ENCODE peak calls at places on chromosome 15, in five cellular contexts. One of them, this sample, is unnamed.

GRCh38 chr15:26070095-26070532 is 207.0 kb upstream of the ATP10A start:
- DNase-seq in PC-3: no peak
- DNase-seq in pancreas: no peak
- DNase-seq in astrocyte of the spinal cord: no peak
- DNase-seq in CD4-positive, CD25-positive, alpha-beta regulatory T cell: no peak
- DNase-seq in this sample: no peak

GRCh38 chr15:65512807-65513416 is 4.6 kb downstream of the DPP8 start:
- DNase-seq in PC-3: no peak
- DNase-seq in pancreas: peak
- DNase-seq in astrocyte of the spinal cord: peak
- DNase-seq in CD4-positive, CD25-positive, alpha-beta regulatory T cell: no peak
- DNase-seq in this sample: no peak

GRCh38 chr15:64351265-64351664 is 4.7 kb downstream of the CSNK1G1 start:
- DNase-seq in PC-3: peak
- DNase-seq in pancreas: no peak
- DNase-seq in astrocyte of the spinal cord: no peak
- DNase-seq in CD4-positive, CD25-positive, alpha-beta regulatory T cell: no peak
- DNase-seq in this sample: no peak

GRCh38 chr15:47374222-47374621 is 343.1 kb upstream of the SEMA6D start:
- DNase-seq in PC-3: peak
- DNase-seq in pancreas: peak
- DNase-seq in astrocyte of the spinal cord: no peak
- DNase-seq in CD4-positive, CD25-positive, alpha-beta regulatory T cell: no peak
- DNase-seq in this sample: no peak

GRCh38 chr15:38028869-38029268 is 94.4 kb downstream of the TMCO5A start:
- DNase-seq in PC-3: peak
- DNase-seq in pancreas: no peak
- DNase-seq in astrocyte of the spinal cord: peak
- DNase-seq in CD4-positive, CD25-positive, alpha-beta regulatory T cell: no peak
- DNase-seq in this sample: no peak

GRCh38 chr15:36507458-36507857 is 72.0 kb upstream of the CDIN1 start:
- DNase-seq in PC-3: no peak
- DNase-seq in pancreas: no peak
- DNase-seq in astrocyte of the spinal cord: no peak
- DNase-seq in CD4-positive, CD25-positive, alpha-beta regulatory T cell: no peak
- DNase-seq in this sample: no peak

GRCh38 chr15:68582236-68582635 is 3.4 kb downstream of the CORO2B start:
- DNase-seq in PC-3: no peak
- DNase-seq in pancreas: no peak
- DNase-seq in astrocyte of the spinal cord: no peak
- DNase-seq in CD4-positive, CD25-positive, alpha-beta regulatory T cell: no peak
- DNase-seq in this sample: no peak

GRCh38 chr15:25737218-25737643 is 125.9 kb downstream of the ATP10A start:
- DNase-seq in PC-3: no peak
- DNase-seq in pancreas: no peak
- DNase-seq in astrocyte of the spinal cord: peak
- DNase-seq in CD4-positive, CD25-positive, alpha-beta regulatory T cell: no peak
- DNase-seq in this sample: no peak

GRCh38 chr15:67025719-67026118 is 39.7 kb upstream of the SMAD3 start:
- DNase-seq in PC-3: peak
- DNase-seq in pancreas: no peak
- DNase-seq in astrocyte of the spinal cord: peak
- DNase-seq in CD4-positive, CD25-positive, alpha-beta regulatory T cell: no peak
- DNase-seq in this sample: no peak

GRCh38 chr15:45790325-45790943 is 155.6 kb downstream of the SQOR start:
- DNase-seq in PC-3: peak
- DNase-seq in pancreas: peak
- DNase-seq in astrocyte of the spinal cord: no peak
- DNase-seq in CD4-positive, CD25-positive, alpha-beta regulatory T cell: no peak
- DNase-seq in this sample: peak

GRCh38 chr15:74808073-74808839 is 4.4 kb upstream of the LMAN1L start:
- DNase-seq in PC-3: no peak
- DNase-seq in pancreas: no peak
- DNase-seq in astrocyte of the spinal cord: no peak
- DNase-seq in CD4-positive, CD25-positive, alpha-beta regulatory T cell: no peak
- DNase-seq in this sample: no peak

GRCh38 chr15:67923647-67923971 is 83.8 kb upstream of the RNU6-1 start:
- DNase-seq in PC-3: no peak
- DNase-seq in pancreas: no peak
- DNase-seq in astrocyte of the spinal cord: no peak
- DNase-seq in CD4-positive, CD25-positive, alpha-beta regulatory T cell: no peak
- DNase-seq in this sample: no peak

GRCh38 chr15:41827290-41827879 is 507 bp upstream of the JMJD7 start:
- DNase-seq in PC-3: no peak
- DNase-seq in pancreas: no peak
- DNase-seq in astrocyte of the spinal cord: no peak
- DNase-seq in CD4-positive, CD25-positive, alpha-beta regulatory T cell: no peak
- DNase-seq in this sample: peak
- H3K4me3 ChIP-seq in PC-3: peak
- H3K4me3 ChIP-seq in pancreas: peak
- H3K4me3 ChIP-seq in astrocyte of the spinal cord: peak
- H3K4me3 ChIP-seq in CD4-positive, CD25-positive, alpha-beta regulatory T cell: no peak
- H3K4me3 ChIP-seq in this sample: peak

DNA sequence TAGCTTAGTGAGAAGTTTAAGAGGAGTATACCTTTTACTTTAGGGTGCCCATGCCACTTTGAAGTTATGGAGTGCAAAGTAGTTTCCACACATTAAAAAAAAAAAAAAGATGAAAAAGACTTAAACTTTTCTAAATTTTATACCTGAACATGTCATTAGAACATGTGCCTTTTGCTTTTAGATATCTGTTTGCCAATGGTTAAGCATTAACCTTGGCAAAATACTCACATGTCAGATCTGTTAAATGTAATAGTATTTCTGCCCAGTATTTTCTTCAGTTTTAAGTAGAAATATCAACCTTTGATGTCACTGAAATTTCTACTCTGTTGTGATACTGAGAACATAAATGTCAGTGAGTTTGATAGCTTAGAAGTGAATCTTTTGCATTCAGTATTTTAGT is 12.2 kb downstream of the ZFAND6 start:
- DNase-seq in PC-3: no peak
- DNase-seq in pancreas: no peak
- DNase-seq in astrocyte of the spinal cord: no peak
- DNase-seq in CD4-positive, CD25-positive, alpha-beta regulatory T cell: no peak
- DNase-seq in this sample: no peak
- H3K4me3 ChIP-seq in PC-3: peak
- H3K4me3 ChIP-seq in pancreas: peak
- H3K4me3 ChIP-seq in astrocyte of the spinal cord: no peak
- H3K4me3 ChIP-seq in CD4-positive, CD25-positive, alpha-beta regulatory T cell: peak
- H3K4me3 ChIP-seq in this sample: peak

DNA sequence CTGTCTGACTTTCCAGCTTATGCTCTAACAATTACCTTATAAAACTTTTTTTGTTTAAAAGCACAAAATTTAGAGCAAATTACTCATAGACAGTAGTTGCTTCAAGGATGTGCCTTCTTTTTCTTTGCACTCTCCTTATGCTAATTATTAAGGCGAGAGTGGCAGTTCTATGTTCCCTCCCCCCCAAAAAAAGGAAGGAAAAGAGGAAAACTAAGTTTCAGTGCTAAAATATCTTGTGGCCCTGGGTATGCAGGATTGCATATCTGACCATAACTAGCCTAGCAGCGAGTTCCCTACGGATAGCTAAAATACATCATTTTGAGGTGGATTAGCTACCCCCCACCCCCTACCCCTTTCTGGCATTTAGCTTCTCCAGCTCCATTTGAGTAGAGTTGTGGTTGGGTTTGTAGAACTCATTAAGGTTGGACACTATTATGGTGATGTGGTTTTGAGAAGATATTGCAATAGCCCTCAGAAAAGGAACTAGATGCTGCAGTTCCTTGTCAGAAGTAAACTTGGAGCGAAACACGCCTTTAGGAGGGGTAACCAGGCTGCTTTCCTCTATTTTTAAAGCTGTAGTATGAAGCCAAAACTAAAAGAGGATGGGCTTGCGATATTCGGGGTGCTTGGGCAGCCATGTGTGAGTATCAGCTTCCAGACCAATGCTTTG is 174.6 kb downstream of the AKAP13 start:
- DNase-seq in PC-3: no peak
- DNase-seq in pancreas: no peak
- DNase-seq in astrocyte of the spinal cord: no peak
- DNase-seq in CD4-positive, CD25-positive, alpha-beta regulatory T cell: no peak
- DNase-seq in this sample: peak
- H3K4me3 ChIP-seq in PC-3: no peak
- H3K4me3 ChIP-seq in pancreas: no peak
- H3K4me3 ChIP-seq in astrocyte of the spinal cord: no peak
- H3K4me3 ChIP-seq in CD4-positive, CD25-positive, alpha-beta regulatory T cell: no peak
- H3K4me3 ChIP-seq in this sample: no peak

GRCh38 chr15:40772014-40772413 is 2.2 kb downstream of the C15orf62 start:
- DNase-seq in PC-3: no peak
- DNase-seq in pancreas: no peak
- DNase-seq in astrocyte of the spinal cord: no peak
- DNase-seq in CD4-positive, CD25-positive, alpha-beta regulatory T cell: no peak
- DNase-seq in this sample: no peak

GRCh38 chr15:40771242-40771641 is 1.5 kb downstream of the C15orf62 start:
- DNase-seq in PC-3: no peak
- DNase-seq in pancreas: no peak
- DNase-seq in astrocyte of the spinal cord: no peak
- DNase-seq in CD4-positive, CD25-positive, alpha-beta regulatory T cell: no peak
- DNase-seq in this sample: no peak

GRCh38 chr15:40768492-40769309 is 1.1 kb upstream of the C15orf62 start:
- DNase-seq in PC-3: no peak
- DNase-seq in pancreas: no peak
- DNase-seq in astrocyte of the spinal cord: no peak
- DNase-seq in CD4-positive, CD25-positive, alpha-beta regulatory T cell: no peak
- DNase-seq in this sample: peak

GRCh38 chr15:40769310-40770146 is at the start of gene C15orf62:
- DNase-seq in PC-3: peak
- DNase-seq in pancreas: peak
- DNase-seq in astrocyte of the spinal cord: peak
- DNase-seq in CD4-positive, CD25-positive, alpha-beta regulatory T cell: peak
- DNase-seq in this sample: peak

GRCh38 chr15:40770147-40770721 is 454 bp downstream of the C15orf62 start:
- DNase-seq in PC-3: no peak
- DNase-seq in pancreas: no peak
- DNase-seq in astrocyte of the spinal cord: peak
- DNase-seq in CD4-positive, CD25-positive, alpha-beta regulatory T cell: no peak
- DNase-seq in this sample: no peak
- H3K4me3 ChIP-seq in PC-3: peak
- H3K4me3 ChIP-seq in pancreas: no peak
- H3K4me3 ChIP-seq in astrocyte of the spinal cord: no peak
- H3K4me3 ChIP-seq in CD4-positive, CD25-positive, alpha-beta regulatory T cell: no peak
- H3K4me3 ChIP-seq in this sample: no peak

This sample was measured in GM12865.